ENCODE peak calls at places on chromosomes 6 and 20, in six cellular contexts. One of them, this sample, is unnamed.

GRCh38 chr20:59603727-59604608 is at the start of gene PHACTR3:
- DNase-seq in neuronal stem cell: peak; percentile 27
- DNase-seq in IMR-90: no peak
- DNase-seq in mesenchymal stem cell: no peak
- DNase-seq in mesendoderm: peak; percentile 21
- DNase-seq in H1: no peak
- DNase-seq in this sample: peak; percentile 52

GRCh38 chr6:109165392-109165964 is 70.2 kb downstream of the CEP57L1 start:
- DNase-seq in neuronal stem cell: no peak
- DNase-seq in IMR-90: peak; percentile 70
- DNase-seq in mesenchymal stem cell: peak; percentile 76
- DNase-seq in mesendoderm: peak; percentile 30
- DNase-seq in H1: no peak
- DNase-seq in this sample: no peak

GRCh38 chr6:92806254-92806653 is 613.1 kb downstream of the EPHA7 start:
- DNase-seq in neuronal stem cell: no peak
- DNase-seq in IMR-90: no peak
- DNase-seq in mesenchymal stem cell: no peak
- DNase-seq in mesendoderm: no peak
- DNase-seq in H1: no peak
- DNase-seq in this sample: no peak

GRCh38 chr6:20444786-20445271 is 43.1 kb downstream of the E2F3 start:
- DNase-seq in neuronal stem cell: no peak
- DNase-seq in IMR-90: peak; percentile 28
- DNase-seq in mesenchymal stem cell: peak; percentile 54
- DNase-seq in mesendoderm: no peak
- DNase-seq in H1: no peak
- DNase-seq in this sample: no peak

GRCh38 chr6:25172819-25173218 is 106.4 kb upstream of the CARMIL1 start:
- DNase-seq in neuronal stem cell: no peak
- DNase-seq in IMR-90: peak; percentile 92
- DNase-seq in mesenchymal stem cell: peak; percentile 85
- DNase-seq in mesendoderm: peak; percentile 81
- DNase-seq in H1: peak; percentile 7
- DNase-seq in this sample: no peak

GRCh38 chr6:89483111-89483720 is 50.3 kb downstream of the ANKRD6 start:
- DNase-seq in neuronal stem cell: no peak
- DNase-seq in IMR-90: no peak
- DNase-seq in mesenchymal stem cell: peak; percentile 7
- DNase-seq in mesendoderm: peak; percentile 87
- DNase-seq in H1: peak; percentile 59
- DNase-seq in this sample: peak; percentile 90

GRCh38 chr6:118869894-118870665 is 23.9 kb upstream of the ASF1A start:
- DNase-seq in neuronal stem cell: no peak
- DNase-seq in IMR-90: no peak
- DNase-seq in mesenchymal stem cell: peak; percentile 6
- DNase-seq in mesendoderm: no peak
- DNase-seq in H1: no peak
- DNase-seq in this sample: no peak

GRCh38 chr6:42313038-42313437 is 95.4 kb upstream of the MRPS10 start:
- DNase-seq in neuronal stem cell: no peak
- DNase-seq in IMR-90: peak; percentile 84
- DNase-seq in mesenchymal stem cell: peak; percentile 79
- DNase-seq in mesendoderm: no peak
- DNase-seq in H1: no peak
- DNase-seq in this sample: no peak

GRCh38 chr6:139925894-139926641 is 551.6 kb upstream of the CITED2 start:
- DNase-seq in neuronal stem cell: no peak
- DNase-seq in IMR-90: peak; percentile 95
- DNase-seq in mesenchymal stem cell: peak; percentile 88
- DNase-seq in mesendoderm: no peak
- DNase-seq in H1: no peak
- DNase-seq in this sample: no peak

GRCh38 chr20:57231161-57231560 is 35.3 kb downstream of the BMP7 start:
- DNase-seq in neuronal stem cell: no peak
- DNase-seq in IMR-90: no peak
- DNase-seq in mesenchymal stem cell: no peak
- DNase-seq in mesendoderm: no peak
- DNase-seq in H1: no peak
- DNase-seq in this sample: no peak

GRCh38 chr6:8481727-8482126 is 46.4 kb upstream of the SLC35B3 start:
- DNase-seq in neuronal stem cell: peak; percentile 11
- DNase-seq in IMR-90: no peak
- DNase-seq in mesenchymal stem cell: peak; percentile 3
- DNase-seq in mesendoderm: peak; percentile 72
- DNase-seq in H1: no peak
- DNase-seq in this sample: no peak

GRCh38 chr6:163435013-163435412 is 20.5 kb downstream of the QKI start:
- DNase-seq in neuronal stem cell: no peak
- DNase-seq in IMR-90: no peak
- DNase-seq in mesenchymal stem cell: no peak
- DNase-seq in mesendoderm: no peak
- DNase-seq in H1: no peak
- DNase-seq in this sample: no peak

GRCh38 chr6:139757766-139758655 is 383.6 kb upstream of the CITED2 start:
- DNase-seq in neuronal stem cell: no peak
- DNase-seq in IMR-90: peak; percentile 42
- DNase-seq in mesenchymal stem cell: no peak
- DNase-seq in mesendoderm: no peak
- DNase-seq in H1: no peak
- DNase-seq in this sample: no peak

GRCh38 chr6:164133095-164133494 is 718.6 kb downstream of the QKI start:
- DNase-seq in neuronal stem cell: no peak
- DNase-seq in IMR-90: no peak
- DNase-seq in mesenchymal stem cell: peak; percentile 56
- DNase-seq in mesendoderm: no peak
- DNase-seq in H1: no peak
- DNase-seq in this sample: no peak

GRCh38 chr6:100573169-100573568 is 108.4 kb upstream of the SIM1 start:
- DNase-seq in neuronal stem cell: no peak
- DNase-seq in IMR-90: peak; percentile 65
- DNase-seq in mesenchymal stem cell: peak; percentile 14
- DNase-seq in mesendoderm: peak; percentile 26
- DNase-seq in H1: no peak
- DNase-seq in this sample: no peak

GRCh38 chr6:147108256-147108910 is 95.8 kb upstream of the STXBP5 start:
- DNase-seq in neuronal stem cell: no peak
- DNase-seq in IMR-90: no peak
- DNase-seq in mesenchymal stem cell: no peak
- DNase-seq in mesendoderm: peak; percentile 10
- DNase-seq in H1: no peak
- DNase-seq in this sample: no peak

GRCh38 chr6:53517021-53517420 is 27.9 kb downstream of the GCLC start:
- DNase-seq in neuronal stem cell: no peak
- DNase-seq in IMR-90: no peak
- DNase-seq in mesenchymal stem cell: peak; percentile 58
- DNase-seq in mesendoderm: peak; percentile 20
- DNase-seq in H1: no peak
- DNase-seq in this sample: no peak

GRCh38 chr6:13916230-13916944 is 8.4 kb upstream of the RNF182 start:
- DNase-seq in neuronal stem cell: no peak
- DNase-seq in IMR-90: peak; percentile 42
- DNase-seq in mesenchymal stem cell: no peak
- DNase-seq in mesendoderm: no peak
- DNase-seq in H1: no peak
- DNase-seq in this sample: no peak

GRCh38 chr20:41697861-41698559 is 79.8 kb upstream of the CHD6 start:
- DNase-seq in neuronal stem cell: no peak
- DNase-seq in IMR-90: peak; percentile 37
- DNase-seq in mesenchymal stem cell: peak; percentile 42
- DNase-seq in mesendoderm: peak; percentile 66
- DNase-seq in H1: no peak
- DNase-seq in this sample: peak; percentile 34

GRCh38 chr20:48819813-48820648 is 7.8 kb downstream of the PREX1 start:
- DNase-seq in neuronal stem cell: no peak
- DNase-seq in IMR-90: no peak
- DNase-seq in mesenchymal stem cell: no peak
- DNase-seq in mesendoderm: no peak
- DNase-seq in H1: no peak
- DNase-seq in this sample: no peak
- H2BK15ac ChIP-seq in neuronal stem cell: no peak overlapping the region
- H2BK15ac ChIP-seq in IMR-90: no peak overlapping the region
- H2BK15ac ChIP-seq in mesenchymal stem cell: no peak overlapping the region
- H2BK15ac ChIP-seq in mesendoderm: no peak overlapping the region
- H2BK15ac ChIP-seq in H1: no peak overlapping the region
- H2BK15ac ChIP-seq in this sample: no peak overlapping the region

GRCh38 chr6:148816117-148816516 is 69.3 kb downstream of the UST start:
- DNase-seq in neuronal stem cell: no peak
- DNase-seq in IMR-90: no peak
- DNase-seq in mesenchymal stem cell: no peak
- DNase-seq in mesendoderm: no peak
- DNase-seq in H1: no peak
- DNase-seq in this sample: no peak
- H2BK15ac ChIP-seq in neuronal stem cell: no peak overlapping the region
- H2BK15ac ChIP-seq in IMR-90: no peak overlapping the region
- H2BK15ac ChIP-seq in mesenchymal stem cell: no peak overlapping the region
- H2BK15ac ChIP-seq in mesendoderm: no peak overlapping the region
- H2BK15ac ChIP-seq in H1: peak overlapping the region; percentile 93
- H2BK15ac ChIP-seq in this sample: no peak overlapping the region

DNA sequence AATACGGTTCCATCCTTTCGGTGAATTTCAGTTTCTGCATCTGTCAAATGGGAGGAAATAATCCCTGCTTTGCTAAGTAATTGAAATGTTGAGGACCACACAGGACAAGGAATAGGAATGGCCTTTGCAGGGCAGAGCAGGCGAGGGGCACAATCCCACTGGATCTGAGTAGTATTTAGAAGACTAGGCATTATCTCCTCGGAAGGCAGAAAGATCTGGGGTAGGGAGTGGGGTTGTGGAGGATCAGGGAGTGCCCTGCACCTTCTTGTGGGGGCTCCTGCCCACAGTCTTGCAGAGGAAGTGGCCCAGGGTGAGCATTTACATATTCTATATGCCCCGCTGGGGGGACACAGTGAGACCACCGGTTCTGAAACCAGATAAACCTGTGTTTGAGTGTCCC is 87.1 kb upstream of the SIRPA start:
- DNase-seq in neuronal stem cell: no peak
- DNase-seq in IMR-90: no peak
- DNase-seq in mesenchymal stem cell: no peak
- DNase-seq in mesendoderm: no peak
- DNase-seq in H1: no peak
- DNase-seq in this sample: no peak
- H2BK15ac ChIP-seq in neuronal stem cell: no peak overlapping the region
- H2BK15ac ChIP-seq in IMR-90: peak overlapping the region; percentile 82
- H2BK15ac ChIP-seq in mesenchymal stem cell: no peak overlapping the region
- H2BK15ac ChIP-seq in mesendoderm: no peak overlapping the region
- H2BK15ac ChIP-seq in H1: no peak overlapping the region
- H2BK15ac ChIP-seq in this sample: no peak overlapping the region

GRCh38 chr20:24979036-24979960 is 13.3 kb downstream of the APMAP start:
- DNase-seq in neuronal stem cell: no peak
- DNase-seq in IMR-90: no peak
- DNase-seq in mesenchymal stem cell: no peak
- DNase-seq in mesendoderm: no peak
- DNase-seq in H1: no peak
- DNase-seq in this sample: peak; percentile 10
- H2BK15ac ChIP-seq in neuronal stem cell: no peak overlapping the region
- H2BK15ac ChIP-seq in IMR-90: no peak overlapping the region
- H2BK15ac ChIP-seq in mesenchymal stem cell: no peak overlapping the region
- H2BK15ac ChIP-seq in mesendoderm: no peak overlapping the region
- H2BK15ac ChIP-seq in H1: no peak overlapping the region
- H2BK15ac ChIP-seq in this sample: no peak overlapping the region

DNA sequence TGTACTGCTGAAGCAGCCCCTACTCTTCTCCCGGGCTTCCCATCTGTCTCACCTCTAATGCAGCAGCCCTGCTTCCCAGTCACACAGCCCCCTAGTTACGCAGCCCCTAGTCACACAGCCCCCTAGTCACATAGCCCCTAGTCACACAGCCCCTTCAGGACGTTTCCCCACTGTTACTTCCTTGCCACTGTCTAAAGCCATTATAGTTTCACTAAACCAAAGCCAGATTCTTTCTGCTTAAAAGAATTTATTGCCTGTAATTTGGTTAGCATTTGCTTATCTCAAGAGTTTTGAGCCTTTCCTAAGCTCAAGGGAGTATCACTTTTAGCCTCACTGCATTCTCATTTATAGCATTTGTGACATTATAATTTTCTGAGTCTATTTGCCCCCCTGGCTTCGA is 127.9 kb downstream of the LMBRD1 start:
- DNase-seq in neuronal stem cell: no peak
- DNase-seq in IMR-90: no peak
- DNase-seq in mesenchymal stem cell: no peak
- DNase-seq in mesendoderm: no peak
- DNase-seq in H1: no peak
- DNase-seq in this sample: no peak
- H2BK15ac ChIP-seq in neuronal stem cell: no peak overlapping the region
- H2BK15ac ChIP-seq in IMR-90: no peak overlapping the region
- H2BK15ac ChIP-seq in mesenchymal stem cell: no peak overlapping the region
- H2BK15ac ChIP-seq in mesendoderm: no peak overlapping the region
- H2BK15ac ChIP-seq in H1: no peak overlapping the region
- H2BK15ac ChIP-seq in this sample: no peak overlapping the region

GRCh38 chr6:128768187-128768586 is 114.8 kb upstream of the LAMA2 start:
- DNase-seq in neuronal stem cell: no peak
- DNase-seq in IMR-90: no peak
- DNase-seq in mesenchymal stem cell: no peak
- DNase-seq in mesendoderm: peak; percentile 27
- DNase-seq in H1: no peak
- DNase-seq in this sample: no peak
- H2BK15ac ChIP-seq in neuronal stem cell: no peak overlapping the region
- H2BK15ac ChIP-seq in IMR-90: no peak overlapping the region
- H2BK15ac ChIP-seq in mesenchymal stem cell: no peak overlapping the region
- H2BK15ac ChIP-seq in mesendoderm: no peak overlapping the region
- H2BK15ac ChIP-seq in H1: no peak overlapping the region
- H2BK15ac ChIP-seq in this sample: no peak overlapping the region

DNA sequence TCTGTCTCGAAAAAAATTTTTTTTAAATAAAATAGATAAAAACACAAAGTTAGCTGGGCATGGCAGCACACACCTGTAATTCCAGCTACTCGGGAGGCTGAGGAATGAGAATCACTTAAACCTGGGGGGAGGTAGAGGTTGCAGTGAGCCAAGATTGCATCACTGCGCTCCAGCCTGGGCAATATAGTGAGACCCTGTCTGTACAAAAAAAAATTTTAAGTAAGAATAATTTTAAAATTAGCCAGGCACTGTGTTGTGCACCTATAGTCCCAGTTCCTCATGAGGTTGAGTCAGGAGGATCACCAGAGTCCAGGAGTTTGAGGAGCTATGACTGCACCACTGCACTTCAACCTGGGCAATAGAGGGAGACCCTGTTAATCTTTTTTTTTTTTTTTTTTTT is 149.2 kb upstream of the SHLD1 start:
- DNase-seq in neuronal stem cell: no peak
- DNase-seq in IMR-90: no peak
- DNase-seq in mesenchymal stem cell: no peak
- DNase-seq in mesendoderm: no peak
- DNase-seq in H1: no peak
- DNase-seq in this sample: no peak
- H2BK15ac ChIP-seq in neuronal stem cell: no peak overlapping the region
- H2BK15ac ChIP-seq in IMR-90: no peak overlapping the region
- H2BK15ac ChIP-seq in mesenchymal stem cell: no peak overlapping the region
- H2BK15ac ChIP-seq in mesendoderm: no peak overlapping the region
- H2BK15ac ChIP-seq in H1: no peak overlapping the region
- H2BK15ac ChIP-seq in this sample: no peak overlapping the region

GRCh38 chr6:138160329-138161117 is 1.2 kb upstream of the ARFGEF3 start:
- DNase-seq in neuronal stem cell: no peak
- DNase-seq in IMR-90: no peak
- DNase-seq in mesenchymal stem cell: no peak
- DNase-seq in mesendoderm: peak; percentile 4
- DNase-seq in H1: no peak
- DNase-seq in this sample: no peak
- H2BK15ac ChIP-seq in neuronal stem cell: peak overlapping the region; percentile 79
- H2BK15ac ChIP-seq in IMR-90: no peak overlapping the region
- H2BK15ac ChIP-seq in mesenchymal stem cell: no peak overlapping the region
- H2BK15ac ChIP-seq in mesendoderm: no peak overlapping the region
- H2BK15ac ChIP-seq in H1: no peak overlapping the region
- H2BK15ac ChIP-seq in this sample: no peak overlapping the region

GRCh38 chr6:40274058-40274457 is 313.1 kb downstream of the LRFN2 start:
- DNase-seq in neuronal stem cell: no peak
- DNase-seq in IMR-90: no peak
- DNase-seq in mesenchymal stem cell: no peak
- DNase-seq in mesendoderm: no peak
- DNase-seq in H1: no peak
- DNase-seq in this sample: no peak

GRCh38 chr6:40276176-40276575 is 311.0 kb downstream of the LRFN2 start:
- DNase-seq in neuronal stem cell: no peak
- DNase-seq in IMR-90: no peak
- DNase-seq in mesenchymal stem cell: no peak
- DNase-seq in mesendoderm: no peak
- DNase-seq in H1: no peak
- DNase-seq in this sample: no peak
- H2BK15ac ChIP-seq in neuronal stem cell: no peak overlapping the region
- H2BK15ac ChIP-seq in IMR-90: no peak overlapping the region
- H2BK15ac ChIP-seq in mesenchymal stem cell: no peak overlapping the region
- H2BK15ac ChIP-seq in mesendoderm: no peak overlapping the region
- H2BK15ac ChIP-seq in H1: no peak overlapping the region
- H2BK15ac ChIP-seq in this sample: no peak overlapping the region